ENCODE peak calls at places on chromosomes 6 and 20, in seven cellular contexts. P is GM13976; F is activated naive CD4-positive, alpha-beta T cell treated with anti-CD3 and anti-CD28 coated beads for 36 hours; M is stomach; Q is KBM-7; I is germinal center; N is non-pigmented ciliary epithelial cell. K is an unnamed sample.

GRCh38 chr6:106197441-106197840 is 111.3 kb downstream of the PRDM1 start:
- DNase-seq in P (no peak), F (no peak), M (no peak), Q (peak; percentile 49), I (no peak), N (no peak), K (no peak)

GRCh38 chr20:3763691-3764601 is 3.6 kb downstream of the ADISSP start:
- DNase-seq in P (no peak), F (no peak), M (no peak), Q (no peak), I (no peak), N (no peak), K (no peak)

GRCh38 chr6:4380881-4381281 is 245.5 kb upstream of the ECI2 start:
- DNase-seq in P (no peak), F (no peak), M (no peak), Q (no peak), I (no peak), N (no peak), K (no peak)

GRCh38 chr6:3751019-3751729 is at the start of gene PXDC1:
- DNase-seq in P (peak; percentile 52), F (peak; percentile 44), M (no peak), Q (peak; percentile 18), I (no peak), N (no peak), K (no peak)

GRCh38 chr6:37007340-37008043 is 2.0 kb downstream of the FGD2 start:
- DNase-seq in P (peak; percentile 56), F (no peak), M (no peak), Q (no peak), I (peak; percentile 71), N (no peak), K (no peak)

GRCh38 chr6:28587011-28587745 is 61.5 kb downstream of the GPX5 start:
- DNase-seq in P (peak; percentile 68), F (peak; percentile 80), M (peak; percentile 73), Q (no peak), I (peak; percentile 65), N (no peak), K (no peak)

GRCh38 chr6:109473120-109473519 is 9.9 kb downstream of the ZBTB24 start:
- DNase-seq in P (no peak), F (no peak), M (no peak), Q (no peak), I (no peak), N (no peak), K (no peak)

GRCh38 chr6:7687145-7688113 is 38.5 kb upstream of the BMP6 start:
- DNase-seq in P (no peak), F (no peak), M (no peak), Q (no peak), I (no peak), N (no peak), K (no peak)

GRCh38 chr6:121309768-121310473 is 24.4 kb downstream of the TBC1D32 start:
- DNase-seq in P (no peak), F (no peak), M (no peak), Q (no peak), I (no peak), N (peak; percentile 66), K (peak; percentile 46)

GRCh38 chr20:1209447-1210387 is 6.5 kb downstream of the C20orf202 start:
- DNase-seq in P (no peak), F (no peak), M (no peak), Q (no peak), I (no peak), N (no peak), K (no peak)

GRCh38 chr6:143060354-143060805 is 309 bp upstream of the AIG1 start:
- DNase-seq in P (peak; percentile 87), F (peak; percentile 77), M (peak; percentile 80), Q (peak; percentile 67), I (peak; percentile 66), N (peak; percentile 24), K (peak; percentile 66)

GRCh38 chr6:158324136-158324535 is 11.9 kb downstream of the TULP4 start:
- DNase-seq in P (no peak), F (no peak), M (no peak), Q (no peak), I (no peak), N (no peak), K (no peak)

GRCh38 chr20:36878913-36879312 is 3.0 kb downstream of the TLDC2 start:
- DNase-seq in P (no peak), F (no peak), M (no peak), Q (no peak), I (no peak), N (no peak), K (no peak)

GRCh38 chr6:118873239-118873638 is 20.7 kb upstream of the ASF1A start:
- DNase-seq in P (no peak), F (no peak), M (no peak), Q (no peak), I (no peak), N (no peak), K (no peak)

GRCh38 chr20:58810116-58810878 is 40.4 kb downstream of the GNAS-AS1 start:
- DNase-seq in P (no peak), F (no peak), M (no peak), Q (no peak), I (no peak), N (no peak), K (no peak)

GRCh38 chr20:63707558-63708300 is at the start of the genes ARFRP1 and ZGPAT:
- DNase-seq in P (peak; percentile 93), F (peak; percentile 90), M (peak; percentile 91), Q (peak; percentile 90), I (peak; percentile 87), N (no peak), K (peak; percentile 48)

GRCh38 chr6:92806254-92806653 is 613.1 kb downstream of the EPHA7 start:
- DNase-seq in P (no peak), F (no peak), M (no peak), Q (no peak), I (no peak), N (no peak), K (no peak)